ENCODE peak calls at places on chromosomes 2 and 18, in four cellular contexts. T, Z, U and I are unnamed samples.
A peak's percentile ranks its signal among the peaks of the same experiment; 100 is the strongest.

GRCh38 chr2:72115361-72116080 is 32.1 kb downstream of the CYP26B1 start:
- DNase-seq in T (no peak), Z (no peak), U (no peak), I (no peak)

GRCh38 chr18:45666520-45666919 is 51.2 kb downstream of the SLC14A2 start:
- DNase-seq in T (no peak), Z (no peak), U (peak; percentile 18), I (no peak)

GRCh38 chr2:219560037-219560892 is 11.1 kb downstream of the OBSL1 start:
- DNase-seq in T (no peak), Z (no peak), U (no peak), I (peak; percentile 52)

GRCh38 chr2:150267651-150268415 is 219.6 kb downstream of the RND3 start:
- DNase-seq in T (no peak), Z (no peak), U (no peak), I (no peak)

GRCh38 chr2:98155291-98155690 is 68.3 kb downstream of the VWA3B start:
- DNase-seq in T (no peak), Z (no peak), U (no peak), I (no peak)

GRCh38 chr2:109736177-109736827 is 57.8 kb upstream of the RGPD5 start:
- DNase-seq in T (no peak), Z (peak; percentile 43), U (peak; percentile 69), I (peak; percentile 53)

GRCh38 chr2:233414273-233414654 is 60.0 kb downstream of the DGKD start:
- DNase-seq in T (no peak), Z (no peak), U (no peak), I (no peak)

GRCh38 chr2:240916571-240917008 is 10.5 kb downstream of the CROCC2 start:
- DNase-seq in T (no peak), Z (no peak), U (no peak), I (no peak)

GRCh38 chr2:84373391-84373790 is 85.7 kb downstream of the SUCLG1 start:
- DNase-seq in T (no peak), Z (no peak), U (peak; percentile 2), I (no peak)

GRCh38 chr2:176088048-176088936 is 4.2 kb upstream of the HOXD13 start:
- DNase-seq in T (no peak), Z (peak; percentile 64), U (peak; percentile 40), I (no peak)

GRCh38 chr2:61340242-61340641 is 130.6 kb downstream of the USP34 start:
- DNase-seq in T (no peak), Z (no peak), U (no peak), I (no peak)

GRCh38 chr2:72933646-72934151 is 16.4 kb downstream of the EMX1 start:
- DNase-seq in T (no peak), Z (no peak), U (no peak), I (no peak)

GRCh38 chr2:12903272-12903671 is 186.5 kb downstream of the TRIB2 start:
- DNase-seq in T (no peak), Z (no peak), U (no peak), I (no peak)

GRCh38 chr18:33875029-33875428 is 297.0 kb downstream of the ASXL3 start:
- DNase-seq in T (no peak), Z (no peak), U (no peak), I (no peak)

GRCh38 chr18:33201509-33201926 is 239.0 kb downstream of the CCDC178 start:
- DNase-seq in T (no peak), Z (peak; percentile 9), U (peak; percentile 22), I (peak; percentile 69)

GRCh38 chr2:231928481-231928880 is 2.3 kb upstream of the NPPC start:
- DNase-seq in T (no peak), Z (no peak), U (peak; percentile 35), I (peak; percentile 24)

GRCh38 chr2:18506883-18507519 is 53.5 kb downstream of the RDH14 start:
- DNase-seq in T (no peak), Z (no peak), U (no peak), I (no peak)

GRCh38 chr2:129010262-129010661 is 691.6 kb upstream of the HS6ST1 start:
- DNase-seq in T (no peak), Z (no peak), U (no peak), I (no peak)

GRCh38 chr2:53130441-53130943 is 637.1 kb upstream of the CHAC2 start:
- DNase-seq in T (no peak), Z (no peak), U (no peak), I (no peak)

GRCh38 chr2:168241208-168241607 is 6.2 kb downstream of the STK39 start:
- DNase-seq in T (no peak), Z (no peak), U (no peak), I (no peak)

GRCh38 chr18:41134426-41134825 is 820.6 kb upstream of the PIK3C3 start:
- DNase-seq in T (no peak), Z (no peak), U (no peak), I (no peak)

GRCh38 chr18:75407468-75408437 is 19.8 kb downstream of the SMIM21 start:
- DNase-seq in T (no peak), Z (no peak), U (no peak), I (no peak)

GRCh38 chr2:54384301-54385035 is 71.7 kb upstream of the SPTBN1 start:
- DNase-seq in T (no peak), Z (no peak), U (peak; percentile 53), I (no peak)

GRCh38 chr2:190717306-190717705 is 68.4 kb downstream of the NAB1 start:
- DNase-seq in T (no peak), Z (peak; percentile 6), U (no peak), I (no peak)

GRCh38 chr2:162379719-162380580 is 36.0 kb downstream of the GCA start:
- DNase-seq in T (no peak), Z (no peak), U (no peak), I (no peak)

GRCh38 chr2:219418155-219418569 is at the start of gene DES:
- DNase-seq in T (no peak), Z (no peak), U (no peak), I (no peak)

GRCh38 chr2:9720352-9721093 is 89.7 kb upstream of the YWHAQ start:
- DNase-seq in T (no peak), Z (no peak), U (no peak), I (no peak)

GRCh38 chr2:20156826-20157605 is 67.9 kb downstream of the SDC1 start:
- DNase-seq in T (peak; percentile 47), Z (no peak), U (no peak), I (no peak)

GRCh38 chr2:65231121-65231520 is 3.5 kb downstream of the ACTR2 start:
- DNase-seq in T (no peak), Z (no peak), U (no peak), I (no peak)

GRCh38 chr2:69617744-69618143 is 25.8 kb downstream of the AAK1 start:
- DNase-seq in T (no peak), Z (peak; percentile 49), U (no peak), I (no peak)

GRCh38 chr2:69616755-69617154 is 26.8 kb downstream of the AAK1 start:
- DNase-seq in T (no peak), Z (no peak), U (no peak), I (no peak)

GRCh38 chr2:69618362-69618761 is 25.2 kb downstream of the AAK1 start:
- DNase-seq in T (no peak), Z (no peak), U (no peak), I (no peak)

GRCh38 chr2:69615078-69615630 is 28.4 kb downstream of the AAK1 start:
- DNase-seq in T (no peak), Z (no peak), U (peak; percentile 10), I (no peak)

DNA sequence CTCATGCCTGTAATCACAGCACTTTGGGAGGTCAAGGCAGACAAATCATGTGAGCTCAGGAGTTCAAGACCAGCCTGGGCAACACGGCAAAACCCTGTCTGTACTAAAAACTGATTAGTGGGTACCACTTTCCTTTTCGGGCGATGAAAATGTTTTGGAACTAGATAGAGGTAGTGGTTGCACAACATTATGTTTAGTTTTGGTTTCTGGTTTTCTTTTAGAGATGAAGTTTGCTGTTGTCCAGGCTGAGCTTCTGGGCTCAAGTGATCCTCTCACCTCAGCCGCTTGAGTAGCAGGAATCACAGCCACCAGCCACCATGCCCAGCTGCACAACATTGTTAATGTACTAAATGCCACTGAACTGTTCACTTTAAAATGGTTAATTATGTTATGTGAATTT is 27.6 kb downstream of the AAK1 start:
- DNase-seq in T (no peak), Z (no peak), U (no peak), I (no peak)
- TF ChIP-seq TARDBP in T (no peak), Z (no peak), U (no peak), I (no peak)

DNA sequence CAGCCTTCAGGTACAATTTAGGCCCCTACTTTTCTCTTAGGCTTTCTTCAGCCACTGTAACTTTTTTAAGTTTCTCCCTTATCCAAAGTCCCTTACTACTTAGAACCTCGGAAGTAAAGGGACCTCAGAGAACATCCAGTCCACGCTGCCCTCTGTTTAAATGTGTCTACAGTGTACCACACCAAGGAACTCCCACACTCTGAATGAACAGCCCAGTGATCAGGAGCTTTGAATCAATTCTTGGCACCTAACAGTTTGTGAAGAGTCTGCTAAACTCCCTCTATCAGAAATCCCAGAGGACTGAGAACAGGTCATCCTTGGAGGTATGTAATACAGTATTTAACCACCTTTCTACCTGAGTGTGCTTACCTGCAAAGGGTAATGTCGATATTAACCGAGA is 11.6 kb upstream of the MALT1 start:
- DNase-seq in T (no peak), Z (no peak), U (no peak), I (no peak)
- TF ChIP-seq FOXM1 in T (no peak), Z (no peak), U (no peak), I (no peak)

GRCh38 chr2:1584691-1585485 is 159.4 kb downstream of the PXDN start:
- DNase-seq in T (no peak), Z (peak; percentile 5), U (no peak), I (no peak)

GRCh38 chr2:1585635-1586034 is 158.7 kb downstream of the PXDN start:
- DNase-seq in T (no peak), Z (no peak), U (no peak), I (no peak)

GRCh38 chr2:1588051-1588993 is 156.0 kb downstream of the PXDN start:
- DNase-seq in T (no peak), Z (no peak), U (no peak), I (no peak)

GRCh38 chr2:1586946-1587840 is 157.1 kb downstream of the PXDN start:
- DNase-seq in T (no peak), Z (no peak), U (no peak), I (no peak)

DNA sequence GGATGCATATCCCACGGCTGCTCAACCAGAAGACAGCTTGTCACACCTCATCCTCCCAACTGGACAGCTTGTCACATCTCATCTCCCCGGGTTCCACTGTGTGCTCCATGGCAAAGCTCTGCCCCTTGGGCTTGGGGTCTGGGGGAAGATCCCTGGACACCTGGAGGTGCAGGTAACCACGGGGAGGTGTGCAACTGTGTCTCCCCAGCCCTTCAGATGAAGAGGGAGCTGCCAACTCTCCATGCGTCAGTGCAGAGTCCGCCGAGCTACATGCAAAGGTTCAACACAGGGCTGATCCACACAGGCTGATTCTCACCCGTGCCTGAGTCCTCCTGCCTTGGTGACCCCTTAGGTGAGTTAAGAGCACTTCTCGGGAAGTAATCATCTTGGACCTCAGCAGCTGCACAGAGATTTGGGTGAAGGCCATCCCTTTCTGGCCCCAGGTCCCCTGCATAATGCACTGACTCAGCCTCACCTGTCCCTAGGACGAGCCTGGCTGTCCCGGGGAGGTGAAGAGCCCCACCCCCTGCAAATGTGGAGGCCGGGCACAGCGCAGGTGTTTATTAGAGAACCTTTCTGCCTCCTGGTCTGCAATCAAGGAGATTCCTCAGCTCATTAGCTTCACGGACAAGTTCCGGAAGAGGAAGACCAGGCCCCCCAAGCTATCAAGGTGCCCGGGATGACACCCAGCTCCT is 157.9 kb downstream of the PXDN start:
- DNase-seq in T (no peak), Z (no peak), U (no peak), I (no peak)
- TF ChIP-seq TARDBP in T (no peak), Z (no peak), U (no peak), I (no peak)

GRCh38 chr2:145258903-145259579 is 739.1 kb upstream of the ZEB2 start:
- DNase-seq in T (no peak), Z (no peak), U (no peak), I (no peak)
- TF ChIP-seq FOXM1 in T (no peak), Z (no peak), U (no peak), I (no peak)